ENCODE peak calls at places on chromosomes 16 and 17, in nine cellular contexts. E is myocyte, J is neural progenitor cell, Y is GM19239, C is RCC 7860, V is nephron progenitor cell, L is NCI-H774, A is mesothelial cell of epicardium, O is heart left ventricle. T is an unnamed sample.

GRCh38 chr17:79974786-79975497 is 60.7 kb downstream of the TBC1D16 start:
- DNase-seq in C (no peak), A (no peak), J (peak; percentile 58), E (no peak), V (no peak), L (no peak), O (no peak), Y (no peak), T (peak; percentile 58)

GRCh38 chr17:37177234-37177633 is 198.6 kb upstream of the C17orf78 start:
- DNase-seq in Y (no peak), A (no peak), O (no peak), L (peak; percentile 69), J (no peak), V (no peak), C (no peak), E (no peak), T (no peak)

GRCh38 chr17:35907691-35908090 is 22.9 kb downstream of the RDM1 start:
- DNase-seq in E (no peak), O (no peak), C (no peak), Y (no peak), V (no peak), A (no peak), J (no peak), L (no peak), T (no peak)

GRCh38 chr16:23394141-23394540 is 58.8 kb downstream of the COG7 start:
- DNase-seq in E (no peak), V (no peak), A (no peak), C (no peak), L (no peak), O (no peak), J (no peak), Y (no peak), T (no peak)

GRCh38 chr17:74736423-74737298 is at the start of gene RAB37:
- DNase-seq in L (no peak), A (no peak), J (peak; percentile 74), V (peak; percentile 65), Y (no peak), C (no peak), O (no peak), E (peak; percentile 45), T (peak; percentile 74)

GRCh38 chr17:279356-279755 is 73.3 kb downstream of the RPH3AL start:
- DNase-seq in O (no peak), A (no peak), C (no peak), E (no peak), L (no peak), Y (no peak), J (no peak), V (no peak), T (no peak)

GRCh38 chr17:47203984-47204721 is 5.0 kb upstream of the MYL4 start:
- DNase-seq in L (no peak), O (no peak), V (no peak), A (no peak), C (peak; percentile 69), E (peak; percentile 87), J (no peak), Y (no peak), T (no peak)

GRCh38 chr16:83744521-83744981 is 63.2 kb upstream of the HSBP1 start:
- DNase-seq in L (no peak), Y (no peak), C (peak; percentile 88), O (no peak), A (no peak), E (peak; percentile 40), J (no peak), V (peak; percentile 28), T (no peak)

GRCh38 chr17:72233981-72234380 is 113.2 kb downstream of the SOX9 start:
- DNase-seq in A (no peak), V (peak; percentile 48), O (no peak), J (no peak), E (no peak), C (no peak), Y (no peak), L (no peak), T (no peak)

GRCh38 chr17:36496018-36496789 is 9.7 kb downstream of the ZNHIT3 start:
- DNase-seq in O (no peak), C (no peak), A (no peak), L (no peak), V (no peak), Y (no peak), E (peak; percentile 16), J (peak; percentile 55), T (no peak)

GRCh38 chr16:78478267-78478821 is 378.9 kb downstream of the WWOX start:
- DNase-seq in Y (peak; percentile 9), C (peak; percentile 6), E (no peak), J (peak; percentile 30), A (no peak), V (no peak), L (peak; percentile 11), O (no peak), T (no peak)

GRCh38 chr16:81513204-81514040 is 68.8 kb downstream of the CMIP start:
- DNase-seq in O (peak; percentile 73), L (no peak), E (no peak), J (peak; percentile 48), A (no peak), C (no peak), V (no peak), Y (no peak), T (peak; percentile 57)

GRCh38 chr16:48413291-48413690 is 28.1 kb upstream of the SIAH1 start:
- DNase-seq in J (no peak), O (no peak), A (no peak), Y (no peak), C (no peak), E (no peak), L (peak; percentile 63), V (no peak), T (no peak)